ENCODE peak calls at places on chromosomes 6 and 20, in five cellular contexts. Y is stimulated activated CD4-positive, alpha-beta T cell treated with anti-CD3 and anti-CD28 coated beads, Interleukin-2, amount 100 ng/mL, for 48 hours; Q is skeletal muscle cell; H is epithelial cell of esophagus; C is stimulated activated CD8-positive, alpha-beta memory T cell treated with anti-CD3 and anti-CD28 coated beads, Interleukin-15, amount 100 ng/mL, for 1 hour. Z is an unnamed sample.

GRCh38 chr20:3864518-3864917 is 17.9 kb downstream of the MAVS start:
- DNase-seq in H (no peak), Y (no peak), C (no peak), Q (no peak), Z (no peak)

GRCh38 chr20:22916121-22916842 is 118.8 kb upstream of the SSTR4 start:
- DNase-seq in H (no peak), Y (no peak), C (no peak), Q (no peak), Z (no peak)

GRCh38 chr6:130425532-130425931 is 59.7 kb downstream of the TMEM200A start:
- DNase-seq in Q (no peak), C (no peak), H (no peak), Y (no peak), Z (no peak)

GRCh38 chr6:158629376-158630221 is 14.9 kb downstream of the DYNLT1 start:
- DNase-seq in C (no peak), H (no peak), Q (no peak), Y (no peak), Z (no peak)

GRCh38 chr20:60695223-60695622 is 556.8 kb upstream of the CDH4 start:
- DNase-seq in C (no peak), Y (peak), Q (peak), H (peak), Z (no peak)

GRCh38 chr6:111712398-111712797 is 106.7 kb upstream of the TRAF3IP2 start:
- DNase-seq in Y (no peak), C (no peak), Q (no peak), H (peak), Z (no peak)

GRCh38 chr6:22236626-22237414 is 60.0 kb downstream of the PRL start:
- DNase-seq in C (no peak), Q (peak), H (peak), Y (no peak), Z (no peak)

GRCh38 chr6:167572106-167572505 is 247.2 kb downstream of the TTLL2 start:
- DNase-seq in H (no peak), Q (no peak), C (no peak), Y (no peak), Z (no peak)

GRCh38 chr6:13299909-13300308 is 28.4 kb downstream of the TBC1D7 start:
- DNase-seq in Q (no peak), C (no peak), Y (no peak), H (no peak), Z (no peak)

GRCh38 chr6:115485400-115485799 is 575.3 kb downstream of the FRK start:
- DNase-seq in Y (no peak), H (no peak), Q (no peak), C (no peak), Z (no peak)

GRCh38 chr6:11050735-11051134 is 6.6 kb upstream of the ELOVL2 start:
- DNase-seq in H (peak), C (no peak), Q (no peak), Y (no peak), Z (no peak)

GRCh38 chr6:291697-292505 is at the start of gene DUSP22:
- DNase-seq in H (peak), C (peak), Y (peak), Q (peak), Z (peak)

GRCh38 chr6:136922680-136922996 is 537 bp downstream of the SLC35D3 start:
- DNase-seq in C (no peak), Y (no peak), Q (no peak), H (peak), Z (no peak)

GRCh38 chr6:152301021-152301805 is 335.9 kb downstream of the SYNE1 start:
- DNase-seq in Y (no peak), H (peak), Q (no peak), C (no peak), Z (no peak)

GRCh38 chr20:31661625-31662371 is 24.1 kb downstream of the COX4I2 start:
- DNase-seq in Y (peak), H (peak), C (peak), Q (no peak), Z (peak)

GRCh38 chr6:122845916-122846632 is 57.0 kb downstream of the SMPDL3A start:
- DNase-seq in Q (no peak), C (no peak), H (peak), Y (no peak), Z (no peak)

GRCh38 chr6:108365488-108365887 is 70.6 kb downstream of the AFG1L start:
- DNase-seq in Q (no peak), Y (no peak), C (no peak), H (no peak), Z (no peak)

GRCh38 chr6:167831281-167831680 is 4.6 kb downstream of the AFDN start:
- DNase-seq in Q (no peak), Y (no peak), C (no peak), H (peak), Z (no peak)

GRCh38 chr6:144990768-144991167 is 705.6 kb downstream of the UTRN start:
- DNase-seq in H (no peak), Q (no peak), Y (no peak), C (no peak), Z (no peak)

GRCh38 chr6:8588176-8588575 is 152.8 kb upstream of the SLC35B3 start:
- DNase-seq in Q (no peak), Y (no peak), C (no peak), H (no peak), Z (no peak)

GRCh38 chr20:61795669-61796630 is 269.7 kb downstream of the TAF4 start:
- DNase-seq in Y (no peak), C (no peak), H (no peak), Q (no peak), Z (no peak)

GRCh38 chr6:11969092-11969491 is 43.0 kb upstream of the HIVEP1 start:
- DNase-seq in H (no peak), C (no peak), Q (peak), Y (no peak), Z (no peak)

GRCh38 chr6:119978274-119978889 is 628.8 kb upstream of the MAN1A1 start:
- DNase-seq in Y (no peak), H (peak), C (no peak), Q (no peak), Z (no peak)

GRCh38 chr6:27772261-27773001 is 139.8 kb downstream of the OR2B2 start:
- DNase-seq in Q (peak), Y (peak), C (peak), H (peak), Z (peak)

GRCh38 chr20:31678389-31679356 is 41.0 kb downstream of the COX4I2 start:
- DNase-seq in H (peak), Q (no peak), Y (no peak), C (no peak), Z (no peak)

GRCh38 chr20:35129647-35130069 is 17.5 kb downstream of the EDEM2 start:
- DNase-seq in C (no peak), Q (no peak), H (peak), Y (no peak), Z (no peak)

GRCh38 chr20:23451956-23452487 is 654 bp downstream of the CST11 start:
- DNase-seq in C (no peak), Y (no peak), H (no peak), Q (no peak), Z (no peak)

GRCh38 chr20:6265204-6265904 is 142.5 kb upstream of the FERMT1 start:
- DNase-seq in C (no peak), Q (peak), H (peak), Y (no peak), Z (no peak)